ENCODE peak calls at places on chromosomes 12 and 14, in seven cellular contexts. Q, Z, I, Y, A, U and E are unnamed samples.

GRCh38 chr12:563250-563781 is 99.9 kb downstream of the NINJ2 start:
- DNase-seq in Q (no peak), Z (no peak), I (peak), Y (no peak), A (peak), U (no peak), E (peak)

GRCh38 chr12:129558036-129558435 is 345.8 kb downstream of the TMEM132D start:
- DNase-seq in Q (no peak), Z (no peak), I (no peak), Y (no peak), A (no peak), U (peak), E (no peak)

GRCh38 chr14:63375772-63376171 is 57.0 kb upstream of the GPHB5 start:
- DNase-seq in Q (no peak), Z (no peak), I (no peak), Y (no peak), A (no peak), U (no peak), E (no peak)

GRCh38 chr14:102805454-102805891 is 28.2 kb downstream of the TRAF3 start:
- DNase-seq in Q (no peak), Z (no peak), I (peak), Y (peak), A (no peak), U (peak), E (peak)

GRCh38 chr12:116002890-116003536 is 274.5 kb downstream of the MED13L start:
- DNase-seq in Q (no peak), Z (no peak), I (no peak), Y (no peak), A (no peak), U (no peak), E (no peak)

GRCh38 chr12:94710933-94711332 is 60.6 kb upstream of the TMCC3 start:
- DNase-seq in Q (no peak), Z (peak), I (peak), Y (peak), A (no peak), U (no peak), E (no peak)

GRCh38 chr12:52294803-52295202 is 3.5 kb upstream of the KRT81 start:
- DNase-seq in Q (no peak), Z (no peak), I (no peak), Y (no peak), A (no peak), U (no peak), E (no peak)

GRCh38 chr12:19299765-19300164 is 139.5 kb upstream of the AEBP2 start:
- DNase-seq in Q (no peak), Z (no peak), I (no peak), Y (no peak), A (no peak), U (peak), E (no peak)

GRCh38 chr14:71314717-71315116 is 407.5 kb downstream of the PCNX1 start:
- DNase-seq in Q (no peak), Z (no peak), I (no peak), Y (no peak), A (no peak), U (no peak), E (no peak)

GRCh38 chr12:111313833-111314259 is 55.0 kb downstream of the PHETA1 start:
- DNase-seq in Q (peak), Z (peak), I (peak), Y (peak), A (peak), U (peak), E (peak)

GRCh38 chr12:72570601-72571000 is 298.4 kb downstream of the TRHDE start:
- DNase-seq in Q (no peak), Z (no peak), I (no peak), Y (no peak), A (no peak), U (no peak), E (no peak)

GRCh38 chr12:52056801-52057613 is 5.8 kb downstream of the NR4A1 start:
- DNase-seq in Q (peak), Z (no peak), I (no peak), Y (no peak), A (no peak), U (no peak), E (peak)

GRCh38 chr12:71780207-71780822 is 25.7 kb downstream of the RAB21 start:
- DNase-seq in Q (peak), Z (peak), I (peak), Y (peak), A (no peak), U (peak), E (peak)

GRCh38 chr14:104092931-104093365 is 7.4 kb downstream of the ASPG start:
- DNase-seq in Q (peak), Z (no peak), I (no peak), Y (no peak), A (no peak), U (no peak), E (no peak)

GRCh38 chr12:118315821-118316220 is 56.9 kb downstream of the TAOK3 start:
- DNase-seq in Q (no peak), Z (no peak), I (no peak), Y (no peak), A (no peak), U (no peak), E (no peak)

GRCh38 chr14:44979740-44980346 is 17.9 kb downstream of the TOGARAM1 start:
- DNase-seq in Q (no peak), Z (no peak), I (no peak), Y (no peak), A (no peak), U (no peak), E (no peak)

GRCh38 chr14:38111046-38111445 is 96.7 kb upstream of the SSTR1 start:
- DNase-seq in Q (no peak), Z (no peak), I (no peak), Y (no peak), A (no peak), U (no peak), E (no peak)

GRCh38 chr12:114933428-114934160 is 249.6 kb upstream of the TBX3 start:
- DNase-seq in Q (no peak), Z (no peak), I (no peak), Y (peak), A (no peak), U (peak), E (no peak)